ENCODE peak calls at places on chromosome 20, in five cellular contexts. M is aorta; B is HCT116; V is memory B cell; I is activated T-cell treated with anti-CD3 and anti-CD28 coated beads, Interleukin-2, amount 50 U/mL, for 4 hours. N is an unnamed sample.

GRCh38 chr20:50133474-50134217 is 19.9 kb downstream of the PEDS1 start:
- ATAC-seq in M (no peak), V (no peak), B (peak; percentile 35), I (no peak), N (no peak)

GRCh38 chr20:25676164-25676809 is 20.4 kb downstream of the ZNF337 start:
- ATAC-seq in M (no peak), B (no peak), I (no peak), V (no peak), N (no peak)

GRCh38 chr20:20031790-20032189 is 14.6 kb downstream of the NAA20 start:
- ATAC-seq in V (no peak), B (no peak), M (no peak), I (no peak), N (no peak)

GRCh38 chr20:34468956-34469355 is 47.3 kb upstream of the DYNLRB1 start:
- ATAC-seq in B (no peak), I (no peak), M (no peak), V (no peak), N (no peak)

GRCh38 chr20:62958388-62959100 is 6.0 kb downstream of the SLC17A9 start:
- ATAC-seq in M (no peak), V (no peak), B (no peak), I (no peak), N (no peak)

GRCh38 chr20:35820715-35821114 is 48.9 kb downstream of the PHF20 start:
- ATAC-seq in I (no peak), M (no peak), V (no peak), B (no peak), N (peak; percentile 82)

GRCh38 chr20:19692685-19693119 is 65.4 kb upstream of the RIN2 start:
- ATAC-seq in V (peak; percentile 58), B (peak; percentile 66), I (no peak), M (peak; percentile 73), N (peak; percentile 64)

GRCh38 chr20:42191140-42191860 is 573.1 kb upstream of the CHD6 start:
- ATAC-seq in B (no peak), I (no peak), V (no peak), M (no peak), N (no peak)

GRCh38 chr20:7792131-7792869 is 148.0 kb downstream of the HAO1 start:
- ATAC-seq in I (no peak), V (no peak), B (no peak), M (no peak), N (no peak)

GRCh38 chr20:19789009-19789408 is 31.0 kb downstream of the RIN2 start:
- ATAC-seq in I (no peak), V (no peak), B (no peak), M (no peak), N (no peak)

GRCh38 chr20:38607351-38607750 is 5.7 kb downstream of the ARHGAP40 start:
- ATAC-seq in M (no peak), V (no peak), B (no peak), I (no peak), N (no peak)

GRCh38 chr20:37257993-37258392 is 3.6 kb downstream of the GHRH start:
- ATAC-seq in M (no peak), B (no peak), V (no peak), I (no peak), N (no peak)